ENCODE peak calls at places on chromosomes 12 and 14, in ten cellular contexts. One of them, this sample, is unnamed.

GRCh38 chr12:113405687-113406086 is 2.0 kb upstream of the SDS start:
- DNase-seq in body of pancreas: no peak
- DNase-seq in OCI-LY7: no peak
- DNase-seq in mucosa of descending colon: no peak
- DNase-seq in RWPE2: no peak
- DNase-seq in transverse colon: no peak
- DNase-seq in CD8-positive, alpha-beta T cell: no peak
- DNase-seq in HCT116: no peak
- DNase-seq in thyroid gland: no peak
- DNase-seq in endothelial cell of umbilical vein: no peak
- DNase-seq in this sample: no peak

GRCh38 chr14:68794130-68794855 is 1.4 kb upstream of the ZFP36L1 start:
- DNase-seq in RWPE2: peak; percentile 87
- DNase-seq in CD8-positive, alpha-beta T cell: peak; percentile 85
- DNase-seq in OCI-LY7: peak; percentile 76
- DNase-seq in endothelial cell of umbilical vein: peak; percentile 83
- DNase-seq in HCT116: no peak
- DNase-seq in thyroid gland: peak; percentile 90
- DNase-seq in transverse colon: peak; percentile 85
- DNase-seq in mucosa of descending colon: peak; percentile 88
- DNase-seq in body of pancreas: peak; percentile 88
- DNase-seq in this sample: peak; percentile 71

GRCh38 chr12:124506145-124506831 is 61.1 kb downstream of the NCOR2 start:
- DNase-seq in transverse colon: peak; percentile 77
- DNase-seq in endothelial cell of umbilical vein: peak; percentile 75
- DNase-seq in body of pancreas: peak; percentile 68
- DNase-seq in RWPE2: no peak
- DNase-seq in CD8-positive, alpha-beta T cell: no peak
- DNase-seq in mucosa of descending colon: peak; percentile 77
- DNase-seq in OCI-LY7: no peak
- DNase-seq in thyroid gland: peak; percentile 79
- DNase-seq in HCT116: no peak
- DNase-seq in this sample: peak; percentile 15

GRCh38 chr14:69344171-69344570 is 53.9 kb downstream of the ERH start:
- DNase-seq in mucosa of descending colon: no peak
- DNase-seq in HCT116: no peak
- DNase-seq in body of pancreas: no peak
- DNase-seq in OCI-LY7: no peak
- DNase-seq in endothelial cell of umbilical vein: no peak
- DNase-seq in RWPE2: no peak
- DNase-seq in CD8-positive, alpha-beta T cell: no peak
- DNase-seq in transverse colon: no peak
- DNase-seq in thyroid gland: no peak
- DNase-seq in this sample: no peak

GRCh38 chr12:48194780-48195179 is 8.3 kb downstream of the OR10AD1 start:
- DNase-seq in CD8-positive, alpha-beta T cell: no peak
- DNase-seq in body of pancreas: no peak
- DNase-seq in HCT116: no peak
- DNase-seq in mucosa of descending colon: no peak
- DNase-seq in OCI-LY7: no peak
- DNase-seq in transverse colon: no peak
- DNase-seq in RWPE2: no peak
- DNase-seq in thyroid gland: no peak
- DNase-seq in endothelial cell of umbilical vein: peak; percentile 14
- DNase-seq in this sample: peak; percentile 55

GRCh38 chr14:89801128-89801527 is 153.4 kb downstream of the EFCAB11 start:
- DNase-seq in body of pancreas: no peak
- DNase-seq in OCI-LY7: no peak
- DNase-seq in RWPE2: peak; percentile 94
- DNase-seq in endothelial cell of umbilical vein: no peak
- DNase-seq in mucosa of descending colon: no peak
- DNase-seq in HCT116: no peak
- DNase-seq in thyroid gland: no peak
- DNase-seq in CD8-positive, alpha-beta T cell: no peak
- DNase-seq in transverse colon: no peak
- DNase-seq in this sample: peak; percentile 47

GRCh38 chr12:131735153-131735456 is 24.2 kb downstream of the SFSWAP start:
- DNase-seq in thyroid gland: no peak
- DNase-seq in transverse colon: no peak
- DNase-seq in body of pancreas: no peak
- DNase-seq in RWPE2: no peak
- DNase-seq in HCT116: no peak
- DNase-seq in OCI-LY7: no peak
- DNase-seq in CD8-positive, alpha-beta T cell: no peak
- DNase-seq in endothelial cell of umbilical vein: no peak
- DNase-seq in mucosa of descending colon: no peak
- DNase-seq in this sample: no peak

GRCh38 chr14:25833341-25834121 is 764.3 kb downstream of the NOVA1 start:
- DNase-seq in transverse colon: peak; percentile 11
- DNase-seq in HCT116: no peak
- DNase-seq in RWPE2: no peak
- DNase-seq in mucosa of descending colon: no peak
- DNase-seq in body of pancreas: peak; percentile 24
- DNase-seq in endothelial cell of umbilical vein: peak; percentile 46
- DNase-seq in OCI-LY7: peak; percentile 10
- DNase-seq in CD8-positive, alpha-beta T cell: no peak
- DNase-seq in thyroid gland: no peak
- DNase-seq in this sample: peak; percentile 45

GRCh38 chr12:124392991-124393790 is 98.3 kb downstream of the RFLNA start:
- DNase-seq in OCI-LY7: no peak
- DNase-seq in transverse colon: peak; percentile 87
- DNase-seq in HCT116: no peak
- DNase-seq in body of pancreas: peak; percentile 87
- DNase-seq in mucosa of descending colon: peak; percentile 93
- DNase-seq in RWPE2: no peak
- DNase-seq in CD8-positive, alpha-beta T cell: no peak
- DNase-seq in thyroid gland: peak; percentile 92
- DNase-seq in endothelial cell of umbilical vein: peak; percentile 81
- DNase-seq in this sample: peak; percentile 77

GRCh38 chr14:93175492-93175891 is 9.2 kb downstream of the MOAP1 start:
- DNase-seq in CD8-positive, alpha-beta T cell: no peak
- DNase-seq in OCI-LY7: no peak
- DNase-seq in HCT116: no peak
- DNase-seq in endothelial cell of umbilical vein: no peak
- DNase-seq in body of pancreas: no peak
- DNase-seq in transverse colon: no peak
- DNase-seq in thyroid gland: no peak
- DNase-seq in mucosa of descending colon: no peak
- DNase-seq in RWPE2: peak; percentile 16
- DNase-seq in this sample: no peak

GRCh38 chr14:25150401-25150800 is 100.5 kb upstream of the STXBP6 start:
- DNase-seq in body of pancreas: no peak
- DNase-seq in transverse colon: no peak
- DNase-seq in endothelial cell of umbilical vein: no peak
- DNase-seq in CD8-positive, alpha-beta T cell: no peak
- DNase-seq in RWPE2: no peak
- DNase-seq in thyroid gland: no peak
- DNase-seq in OCI-LY7: no peak
- DNase-seq in mucosa of descending colon: no peak
- DNase-seq in HCT116: no peak
- DNase-seq in this sample: no peak

GRCh38 chr12:1313906-1314305 is 280.5 kb downstream of the FBXL14 start:
- DNase-seq in CD8-positive, alpha-beta T cell: no peak
- DNase-seq in HCT116: no peak
- DNase-seq in thyroid gland: no peak
- DNase-seq in transverse colon: no peak
- DNase-seq in OCI-LY7: no peak
- DNase-seq in body of pancreas: no peak
- DNase-seq in RWPE2: no peak
- DNase-seq in endothelial cell of umbilical vein: no peak
- DNase-seq in mucosa of descending colon: no peak
- DNase-seq in this sample: no peak

GRCh38 chr14:20434701-20435453 is 1.1 kb downstream of the KLHL33 start:
- DNase-seq in thyroid gland: peak; percentile 32
- DNase-seq in HCT116: no peak
- DNase-seq in OCI-LY7: no peak
- DNase-seq in transverse colon: peak; percentile 18
- DNase-seq in body of pancreas: no peak
- DNase-seq in CD8-positive, alpha-beta T cell: no peak
- DNase-seq in mucosa of descending colon: no peak
- DNase-seq in RWPE2: peak; percentile 69
- DNase-seq in endothelial cell of umbilical vein: peak; percentile 54
- DNase-seq in this sample: no peak

GRCh38 chr14:31920003-31920402 is 157.1 kb upstream of the ARHGAP5 start:
- DNase-seq in OCI-LY7: no peak
- DNase-seq in CD8-positive, alpha-beta T cell: no peak
- DNase-seq in thyroid gland: no peak
- DNase-seq in mucosa of descending colon: no peak
- DNase-seq in RWPE2: no peak
- DNase-seq in body of pancreas: no peak
- DNase-seq in transverse colon: no peak
- DNase-seq in HCT116: no peak
- DNase-seq in endothelial cell of umbilical vein: no peak
- DNase-seq in this sample: no peak

GRCh38 chr12:44571031-44571550 is 305.0 kb downstream of the NELL2 start:
- DNase-seq in thyroid gland: no peak
- DNase-seq in OCI-LY7: no peak
- DNase-seq in HCT116: no peak
- DNase-seq in transverse colon: no peak
- DNase-seq in mucosa of descending colon: no peak
- DNase-seq in body of pancreas: no peak
- DNase-seq in RWPE2: no peak
- DNase-seq in CD8-positive, alpha-beta T cell: no peak
- DNase-seq in endothelial cell of umbilical vein: no peak
- DNase-seq in this sample: no peak

GRCh38 chr12:44573723-44574122 is 302.4 kb downstream of the NELL2 start:
- DNase-seq in body of pancreas: no peak
- DNase-seq in HCT116: no peak
- DNase-seq in endothelial cell of umbilical vein: no peak
- DNase-seq in CD8-positive, alpha-beta T cell: no peak
- DNase-seq in RWPE2: no peak
- DNase-seq in transverse colon: no peak
- DNase-seq in mucosa of descending colon: no peak
- DNase-seq in thyroid gland: peak; percentile 83
- DNase-seq in OCI-LY7: no peak
- DNase-seq in this sample: no peak

GRCh38 chr12:44574586-44574985 is 301.5 kb downstream of the NELL2 start:
- DNase-seq in endothelial cell of umbilical vein: no peak
- DNase-seq in RWPE2: no peak
- DNase-seq in thyroid gland: no peak
- DNase-seq in transverse colon: no peak
- DNase-seq in OCI-LY7: no peak
- DNase-seq in CD8-positive, alpha-beta T cell: no peak
- DNase-seq in body of pancreas: no peak
- DNase-seq in mucosa of descending colon: no peak
- DNase-seq in HCT116: no peak
- DNase-seq in this sample: peak; percentile 3
- H3K9me3 ChIP-seq in endothelial cell of umbilical vein: no peaks in the 10 kb centered on the region
- H3K9me3 ChIP-seq in RWPE2: no peaks in the 10 kb centered on the region
- H3K9me3 ChIP-seq in thyroid gland: no peaks in the 10 kb centered on the region
- H3K9me3 ChIP-seq in transverse colon: no peaks in the 10 kb centered on the region
- H3K9me3 ChIP-seq in OCI-LY7: no peaks in the 10 kb centered on the region
- H3K9me3 ChIP-seq in CD8-positive, alpha-beta T cell: no peaks in the 10 kb centered on the region
- H3K9me3 ChIP-seq in body of pancreas: no peaks in the 10 kb centered on the region
- H3K9me3 ChIP-seq in mucosa of descending colon: no peaks in the 10 kb centered on the region
- H3K9me3 ChIP-seq in HCT116: no peaks in the 10 kb centered on the region
- H3K9me3 ChIP-seq in this sample: no peaks in the 10 kb centered on the region

DNA sequence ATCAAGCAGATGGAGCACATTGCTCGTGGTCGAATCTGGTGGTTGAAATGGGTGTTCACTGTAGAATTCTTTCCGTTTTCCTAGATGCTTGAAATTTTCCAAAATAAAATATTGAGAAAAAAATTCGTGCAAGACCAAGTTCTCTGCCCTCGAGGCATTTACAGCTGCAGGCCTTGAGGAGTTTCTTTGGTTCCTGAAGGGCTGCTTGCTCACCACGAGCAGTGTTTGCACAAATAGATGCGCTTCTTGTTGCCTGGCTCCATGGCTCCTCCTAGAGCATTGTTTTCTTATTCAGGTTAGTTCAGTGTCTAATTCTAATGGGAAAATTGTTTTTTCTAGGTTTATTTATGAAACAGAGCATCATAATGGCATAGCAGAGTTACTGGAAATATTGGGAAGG is 74.5 kb upstream of the DYNC1H1 start:
- DNase-seq in mucosa of descending colon: no peak
- DNase-seq in RWPE2: no peak
- DNase-seq in HCT116: no peak
- DNase-seq in transverse colon: peak; percentile 5
- DNase-seq in CD8-positive, alpha-beta T cell: no peak
- DNase-seq in thyroid gland: no peak
- DNase-seq in endothelial cell of umbilical vein: peak; percentile 6
- DNase-seq in OCI-LY7: peak; percentile 39
- DNase-seq in body of pancreas: no peak
- DNase-seq in this sample: peak; percentile 27
- H3K36me3 ChIP-seq in mucosa of descending colon: no peaks in the 10 kb centered on the region
- H3K36me3 ChIP-seq in RWPE2: peaks cover 64% of the 10 kb centered on the region
- H3K36me3 ChIP-seq in HCT116: peaks cover 17% of the 10 kb centered on the region
- H3K36me3 ChIP-seq in transverse colon: no peaks in the 10 kb centered on the region
- H3K36me3 ChIP-seq in CD8-positive, alpha-beta T cell: peaks cover 61% of the 10 kb centered on the region
- H3K36me3 ChIP-seq in thyroid gland: peaks cover 22% of the 10 kb centered on the region
- H3K36me3 ChIP-seq in endothelial cell of umbilical vein: peaks cover 10% of the 10 kb centered on the region
- H3K36me3 ChIP-seq in OCI-LY7: peaks cover 91% of the 10 kb centered on the region
- H3K36me3 ChIP-seq in body of pancreas: no peaks in the 10 kb centered on the region
- H3K36me3 ChIP-seq in this sample: peaks cover 7% of the 10 kb centered on the region

DNA sequence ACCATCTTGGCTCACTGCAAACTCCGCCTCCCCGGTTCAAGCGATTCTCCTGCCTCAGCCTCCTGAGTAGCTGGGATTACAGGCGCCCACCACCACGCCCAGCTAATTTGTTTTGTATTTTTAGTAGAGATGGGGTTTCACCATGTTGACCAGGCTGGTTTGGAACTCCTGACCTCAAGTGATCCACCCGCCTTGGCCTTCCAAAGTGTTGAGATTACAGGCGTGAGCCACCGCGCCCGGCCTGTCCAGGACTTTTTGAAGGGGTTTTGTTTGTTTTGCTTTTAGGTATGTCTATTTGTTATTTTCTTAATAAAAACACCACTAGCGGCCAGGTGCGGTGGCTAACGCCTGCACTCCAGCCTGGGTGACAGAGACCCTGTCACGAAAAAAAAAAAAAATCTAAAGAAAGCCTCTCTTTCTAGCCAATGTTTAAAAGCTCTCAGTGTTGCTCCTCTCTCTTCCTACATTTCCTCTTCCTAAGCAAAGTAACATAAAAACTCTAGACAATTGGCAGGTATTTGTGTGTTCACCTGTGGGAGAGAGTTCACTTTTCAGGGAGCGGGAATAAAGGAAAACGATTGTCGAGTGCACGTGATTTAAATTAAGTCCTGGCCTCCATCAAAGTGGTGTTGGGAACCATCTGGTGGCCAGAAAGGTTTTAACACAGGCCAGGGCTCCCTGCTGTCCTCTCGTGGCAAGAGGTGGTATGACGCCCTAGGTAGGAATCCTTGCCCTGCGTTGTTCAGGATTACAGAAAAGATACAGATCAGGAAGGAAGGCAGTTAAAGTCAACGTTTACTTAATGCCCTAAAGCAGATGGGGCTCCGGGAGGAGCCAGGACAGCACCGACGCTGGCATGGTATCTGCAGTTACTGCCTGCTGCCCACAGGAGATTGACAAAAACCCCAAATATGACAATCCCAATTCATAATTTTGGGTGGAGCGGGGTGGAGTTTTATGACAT is 36.2 kb upstream of the ATP23 start:
- DNase-seq in endothelial cell of umbilical vein: peak; percentile 92
- DNase-seq in transverse colon: peak; percentile 94
- DNase-seq in mucosa of descending colon: peak; percentile 93
- DNase-seq in OCI-LY7: peak; percentile 88
- DNase-seq in body of pancreas: peak; percentile 91
- DNase-seq in thyroid gland: peak; percentile 86
- DNase-seq in CD8-positive, alpha-beta T cell: peak; percentile 87
- DNase-seq in HCT116: peak; percentile 89
- DNase-seq in RWPE2: no peak
- DNase-seq in this sample: peak; percentile 95
- TF ChIP-seq CTCF in endothelial cell of umbilical vein: peak; percentile 100
- TF ChIP-seq CTCF in transverse colon: peak; percentile 100
- TF ChIP-seq CTCF in mucosa of descending colon: peak; percentile 99
- TF ChIP-seq CTCF in OCI-LY7: peak; percentile 100
- TF ChIP-seq CTCF in body of pancreas: peak; percentile 100
- TF ChIP-seq CTCF in thyroid gland: peak; percentile 100
- TF ChIP-seq CTCF in CD8-positive, alpha-beta T cell: peak; percentile 100
- TF ChIP-seq CTCF in HCT116: peak; percentile 100
- TF ChIP-seq CTCF in RWPE2: peak; percentile 100
- TF ChIP-seq CTCF in this sample: peak; percentile 100

GRCh38 chr14:94615823-94616570 is 3.8 kb downstream of the SERPINA3 start:
- DNase-seq in OCI-LY7: no peak
- DNase-seq in RWPE2: no peak
- DNase-seq in thyroid gland: no peak
- DNase-seq in mucosa of descending colon: no peak
- DNase-seq in endothelial cell of umbilical vein: no peak
- DNase-seq in CD8-positive, alpha-beta T cell: no peak
- DNase-seq in transverse colon: no peak
- DNase-seq in body of pancreas: peak; percentile 21
- DNase-seq in HCT116: no peak
- DNase-seq in this sample: no peak
- H3K9me3 ChIP-seq in OCI-LY7: peaks cover 14% of the 10 kb centered on the region
- H3K9me3 ChIP-seq in RWPE2: peaks cover 8% of the 10 kb centered on the region
- H3K9me3 ChIP-seq in thyroid gland: no peaks in the 10 kb centered on the region
- H3K9me3 ChIP-seq in mucosa of descending colon: peaks cover 20% of the 10 kb centered on the region
- H3K9me3 ChIP-seq in endothelial cell of umbilical vein: no peaks in the 10 kb centered on the region
- H3K9me3 ChIP-seq in CD8-positive, alpha-beta T cell: no peaks in the 10 kb centered on the region
- H3K9me3 ChIP-seq in transverse colon: peaks cover 21% of the 10 kb centered on the region
- H3K9me3 ChIP-seq in body of pancreas: no peaks in the 10 kb centered on the region
- H3K9me3 ChIP-seq in HCT116: peaks cover 3% of the 10 kb centered on the region
- H3K9me3 ChIP-seq in this sample: peaks cover 11% of the 10 kb centered on the region